ENCODE peak calls at places on chromosomes 11 and 22, in nine cellular contexts. One of them, this sample, is unnamed.

GRCh38 chr22:49431559-49431958 is 396.1 kb downstream of the BRD1 start:
- DNase-seq in ovary: no peak
- DNase-seq in IMR-90: no peak
- DNase-seq in stimulated activated CD4-positive, alpha-beta T cell treated with anti-CD3 and anti-CD28 coated beads, Interleukin-4, amount 100 ng/mL, for 4 hours: no peak
- DNase-seq in cardiac muscle cell: no peak
- DNase-seq in AG09309: no peak
- DNase-seq in GM03348: no peak
- DNase-seq in globus pallidus: no peak
- DNase-seq in skeletal muscle cell: no peak
- DNase-seq in this sample: no peak

GRCh38 chr11:36149538-36150242 is 139.5 kb downstream of the COMMD9 start:
- DNase-seq in AG09309: peak
- DNase-seq in cardiac muscle cell: peak
- DNase-seq in ovary: peak
- DNase-seq in skeletal muscle cell: peak
- DNase-seq in stimulated activated CD4-positive, alpha-beta T cell treated with anti-CD3 and anti-CD28 coated beads, Interleukin-4, amount 100 ng/mL, for 4 hours: peak
- DNase-seq in GM03348: peak
- DNase-seq in globus pallidus: no peak
- DNase-seq in IMR-90: peak
- DNase-seq in this sample: peak

GRCh38 chr11:14908214-14908880 is 16.3 kb upstream of the CYP2R1 start:
- DNase-seq in IMR-90: peak
- DNase-seq in AG09309: no peak
- DNase-seq in skeletal muscle cell: no peak
- DNase-seq in ovary: no peak
- DNase-seq in cardiac muscle cell: peak
- DNase-seq in globus pallidus: peak
- DNase-seq in GM03348: peak
- DNase-seq in stimulated activated CD4-positive, alpha-beta T cell treated with anti-CD3 and anti-CD28 coated beads, Interleukin-4, amount 100 ng/mL, for 4 hours: peak
- DNase-seq in this sample: peak

GRCh38 chr22:45009881-45010531 is at the start of gene PHF21B:
- DNase-seq in ovary: peak
- DNase-seq in cardiac muscle cell: peak
- DNase-seq in IMR-90: peak
- DNase-seq in AG09309: no peak
- DNase-seq in skeletal muscle cell: no peak
- DNase-seq in globus pallidus: peak
- DNase-seq in stimulated activated CD4-positive, alpha-beta T cell treated with anti-CD3 and anti-CD28 coated beads, Interleukin-4, amount 100 ng/mL, for 4 hours: no peak
- DNase-seq in GM03348: peak
- DNase-seq in this sample: peak

GRCh38 chr11:62806611-62807121 is 1.4 kb upstream of the NXF1 start:
- DNase-seq in cardiac muscle cell: peak
- DNase-seq in skeletal muscle cell: peak
- DNase-seq in AG09309: no peak
- DNase-seq in GM03348: peak
- DNase-seq in ovary: peak
- DNase-seq in IMR-90: peak
- DNase-seq in stimulated activated CD4-positive, alpha-beta T cell treated with anti-CD3 and anti-CD28 coated beads, Interleukin-4, amount 100 ng/mL, for 4 hours: no peak
- DNase-seq in globus pallidus: peak
- DNase-seq in this sample: peak

GRCh38 chr22:25564320-25564978 is at the start of gene GRK3:
- DNase-seq in globus pallidus: peak
- DNase-seq in IMR-90: peak
- DNase-seq in cardiac muscle cell: peak
- DNase-seq in stimulated activated CD4-positive, alpha-beta T cell treated with anti-CD3 and anti-CD28 coated beads, Interleukin-4, amount 100 ng/mL, for 4 hours: peak
- DNase-seq in skeletal muscle cell: no peak
- DNase-seq in GM03348: peak
- DNase-seq in AG09309: no peak
- DNase-seq in ovary: peak
- DNase-seq in this sample: peak

GRCh38 chr11:76577199-76577920 is 93.2 kb downstream of the LRRC32 start:
- DNase-seq in IMR-90: peak
- DNase-seq in cardiac muscle cell: peak
- DNase-seq in globus pallidus: no peak
- DNase-seq in GM03348: peak
- DNase-seq in ovary: no peak
- DNase-seq in stimulated activated CD4-positive, alpha-beta T cell treated with anti-CD3 and anti-CD28 coated beads, Interleukin-4, amount 100 ng/mL, for 4 hours: no peak
- DNase-seq in skeletal muscle cell: peak
- DNase-seq in AG09309: peak
- DNase-seq in this sample: peak

GRCh38 chr11:130449996-130450419 is 1.6 kb downstream of the ADAMTS15 start:
- DNase-seq in AG09309: no peak
- DNase-seq in globus pallidus: no peak
- DNase-seq in ovary: peak
- DNase-seq in skeletal muscle cell: no peak
- DNase-seq in cardiac muscle cell: peak
- DNase-seq in IMR-90: peak
- DNase-seq in stimulated activated CD4-positive, alpha-beta T cell treated with anti-CD3 and anti-CD28 coated beads, Interleukin-4, amount 100 ng/mL, for 4 hours: no peak
- DNase-seq in GM03348: peak
- DNase-seq in this sample: peak

GRCh38 chr11:88886796-88887195 is 179.0 kb downstream of the GRM5 start:
- DNase-seq in stimulated activated CD4-positive, alpha-beta T cell treated with anti-CD3 and anti-CD28 coated beads, Interleukin-4, amount 100 ng/mL, for 4 hours: no peak
- DNase-seq in cardiac muscle cell: peak
- DNase-seq in IMR-90: peak
- DNase-seq in GM03348: peak
- DNase-seq in ovary: no peak
- DNase-seq in globus pallidus: no peak
- DNase-seq in AG09309: no peak
- DNase-seq in skeletal muscle cell: peak
- DNase-seq in this sample: peak

GRCh38 chr11:117239295-117239694 is 6.8 kb downstream of the RNF214 start:
- DNase-seq in globus pallidus: no peak
- DNase-seq in GM03348: peak
- DNase-seq in skeletal muscle cell: peak
- DNase-seq in stimulated activated CD4-positive, alpha-beta T cell treated with anti-CD3 and anti-CD28 coated beads, Interleukin-4, amount 100 ng/mL, for 4 hours: no peak
- DNase-seq in IMR-90: peak
- DNase-seq in AG09309: peak
- DNase-seq in cardiac muscle cell: no peak
- DNase-seq in ovary: no peak
- DNase-seq in this sample: peak

GRCh38 chr11:129766858-129767604 is 48.6 kb upstream of the TMEM45B start:
- DNase-seq in IMR-90: peak
- DNase-seq in cardiac muscle cell: peak
- DNase-seq in GM03348: peak
- DNase-seq in stimulated activated CD4-positive, alpha-beta T cell treated with anti-CD3 and anti-CD28 coated beads, Interleukin-4, amount 100 ng/mL, for 4 hours: no peak
- DNase-seq in ovary: no peak
- DNase-seq in globus pallidus: no peak
- DNase-seq in AG09309: no peak
- DNase-seq in skeletal muscle cell: no peak
- DNase-seq in this sample: no peak

GRCh38 chr11:3058753-3059664 is 1.8 kb upstream of the CARS1 start:
- DNase-seq in ovary: no peak
- DNase-seq in stimulated activated CD4-positive, alpha-beta T cell treated with anti-CD3 and anti-CD28 coated beads, Interleukin-4, amount 100 ng/mL, for 4 hours: no peak
- DNase-seq in globus pallidus: no peak
- DNase-seq in cardiac muscle cell: no peak
- DNase-seq in skeletal muscle cell: peak
- DNase-seq in IMR-90: peak
- DNase-seq in AG09309: peak
- DNase-seq in GM03348: peak
- DNase-seq in this sample: peak

GRCh38 chr11:134645576-134645975 is 233.5 kb upstream of the B3GAT1 start:
- DNase-seq in skeletal muscle cell: no peak
- DNase-seq in IMR-90: no peak
- DNase-seq in AG09309: no peak
- DNase-seq in globus pallidus: no peak
- DNase-seq in ovary: no peak
- DNase-seq in cardiac muscle cell: no peak
- DNase-seq in stimulated activated CD4-positive, alpha-beta T cell treated with anti-CD3 and anti-CD28 coated beads, Interleukin-4, amount 100 ng/mL, for 4 hours: no peak
- DNase-seq in GM03348: no peak
- DNase-seq in this sample: no peak

GRCh38 chr22:17121235-17122195 is at the start of gene TMEM121B:
- DNase-seq in globus pallidus: peak
- DNase-seq in GM03348: peak
- DNase-seq in skeletal muscle cell: peak
- DNase-seq in cardiac muscle cell: peak
- DNase-seq in IMR-90: peak
- DNase-seq in stimulated activated CD4-positive, alpha-beta T cell treated with anti-CD3 and anti-CD28 coated beads, Interleukin-4, amount 100 ng/mL, for 4 hours: no peak
- DNase-seq in ovary: peak
- DNase-seq in AG09309: no peak
- DNase-seq in this sample: peak

GRCh38 chr11:749731-750130 is 2.5 kb downstream of the TALDO1 start:
- DNase-seq in ovary: no peak
- DNase-seq in AG09309: no peak
- DNase-seq in stimulated activated CD4-positive, alpha-beta T cell treated with anti-CD3 and anti-CD28 coated beads, Interleukin-4, amount 100 ng/mL, for 4 hours: no peak
- DNase-seq in cardiac muscle cell: no peak
- DNase-seq in globus pallidus: no peak
- DNase-seq in IMR-90: no peak
- DNase-seq in GM03348: no peak
- DNase-seq in skeletal muscle cell: no peak
- DNase-seq in this sample: no peak

GRCh38 chr11:38182126-38182907 is 1584.3 kb upstream of the RAG2 start:
- DNase-seq in skeletal muscle cell: no peak
- DNase-seq in ovary: no peak
- DNase-seq in IMR-90: no peak
- DNase-seq in globus pallidus: no peak
- DNase-seq in AG09309: no peak
- DNase-seq in stimulated activated CD4-positive, alpha-beta T cell treated with anti-CD3 and anti-CD28 coated beads, Interleukin-4, amount 100 ng/mL, for 4 hours: no peak
- DNase-seq in GM03348: no peak
- DNase-seq in cardiac muscle cell: no peak
- DNase-seq in this sample: no peak

GRCh38 chr22:46546466-46547178 is 9.2 kb upstream of the CELSR1 start:
- DNase-seq in GM03348: peak
- DNase-seq in skeletal muscle cell: no peak
- DNase-seq in IMR-90: peak
- DNase-seq in ovary: no peak
- DNase-seq in stimulated activated CD4-positive, alpha-beta T cell treated with anti-CD3 and anti-CD28 coated beads, Interleukin-4, amount 100 ng/mL, for 4 hours: no peak
- DNase-seq in AG09309: no peak
- DNase-seq in globus pallidus: no peak
- DNase-seq in cardiac muscle cell: peak
- DNase-seq in this sample: peak

GRCh38 chr11:16942342-16942741 is 71.9 kb downstream of the PLEKHA7 start:
- DNase-seq in cardiac muscle cell: peak
- DNase-seq in skeletal muscle cell: no peak
- DNase-seq in ovary: no peak
- DNase-seq in stimulated activated CD4-positive, alpha-beta T cell treated with anti-CD3 and anti-CD28 coated beads, Interleukin-4, amount 100 ng/mL, for 4 hours: no peak
- DNase-seq in IMR-90: no peak
- DNase-seq in globus pallidus: no peak
- DNase-seq in AG09309: no peak
- DNase-seq in GM03348: no peak
- DNase-seq in this sample: no peak

GRCh38 chr11:27875480-27876208 is 175.4 kb upstream of the BDNF start:
- DNase-seq in globus pallidus: no peak
- DNase-seq in IMR-90: no peak
- DNase-seq in AG09309: no peak
- DNase-seq in stimulated activated CD4-positive, alpha-beta T cell treated with anti-CD3 and anti-CD28 coated beads, Interleukin-4, amount 100 ng/mL, for 4 hours: no peak
- DNase-seq in cardiac muscle cell: no peak
- DNase-seq in ovary: no peak
- DNase-seq in skeletal muscle cell: no peak
- DNase-seq in GM03348: no peak
- DNase-seq in this sample: no peak

This sample was measured in AG08396.